ENCODE peak calls at places on chromosomes 5 and 9, in eight cellular contexts. One of them, this sample, is unnamed.

GRCh38 chr9:14189146-14189545 is 124.8 kb downstream of the NFIB start:
- DNase-seq in bronchial epithelial cell: no peak
- DNase-seq in HFF-Myc: no peak
- DNase-seq in transverse colon: no peak
- DNase-seq in heart left ventricle: no peak
- DNase-seq in IMR-90: no peak
- DNase-seq in cardiac fibroblast: no peak
- DNase-seq in RWPE1: no peak
- DNase-seq in this sample: no peak

GRCh38 chr9:130414910-130415746 is 29.6 kb upstream of the ASS1 start:
- DNase-seq in bronchial epithelial cell: no peak
- DNase-seq in HFF-Myc: no peak
- DNase-seq in transverse colon: peak
- DNase-seq in heart left ventricle: no peak
- DNase-seq in IMR-90: no peak
- DNase-seq in cardiac fibroblast: no peak
- DNase-seq in RWPE1: no peak
- DNase-seq in this sample: no peak

GRCh38 chr9:89536145-89536574 is 38.2 kb upstream of the SEMA4D start:
- DNase-seq in bronchial epithelial cell: no peak
- DNase-seq in HFF-Myc: no peak
- DNase-seq in transverse colon: no peak
- DNase-seq in heart left ventricle: no peak
- DNase-seq in IMR-90: no peak
- DNase-seq in cardiac fibroblast: no peak
- DNase-seq in RWPE1: no peak
- DNase-seq in this sample: no peak

GRCh38 chr5:168073991-168074800 is 217.2 kb upstream of the WWC1 start:
- DNase-seq in bronchial epithelial cell: peak
- DNase-seq in HFF-Myc: no peak
- DNase-seq in transverse colon: no peak
- DNase-seq in heart left ventricle: no peak
- DNase-seq in IMR-90: no peak
- DNase-seq in cardiac fibroblast: no peak
- DNase-seq in RWPE1: no peak
- DNase-seq in this sample: no peak

GRCh38 chr9:68627594-68627993 is 77.4 kb upstream of the PIP5K1B start:
- DNase-seq in bronchial epithelial cell: no peak
- DNase-seq in HFF-Myc: no peak
- DNase-seq in transverse colon: no peak
- DNase-seq in heart left ventricle: no peak
- DNase-seq in IMR-90: no peak
- DNase-seq in cardiac fibroblast: no peak
- DNase-seq in RWPE1: no peak
- DNase-seq in this sample: no peak

GRCh38 chr5:16654647-16655334 is 38.0 kb upstream of the RETREG1 start:
- DNase-seq in bronchial epithelial cell: no peak
- DNase-seq in HFF-Myc: no peak
- DNase-seq in transverse colon: no peak
- DNase-seq in heart left ventricle: no peak
- DNase-seq in IMR-90: no peak
- DNase-seq in cardiac fibroblast: no peak
- DNase-seq in RWPE1: no peak
- DNase-seq in this sample: no peak

GRCh38 chr9:113524460-113524859 is 60.9 kb downstream of the RGS3 start:
- DNase-seq in bronchial epithelial cell: no peak
- DNase-seq in HFF-Myc: no peak
- DNase-seq in transverse colon: peak
- DNase-seq in heart left ventricle: no peak
- DNase-seq in IMR-90: no peak
- DNase-seq in cardiac fibroblast: no peak
- DNase-seq in RWPE1: no peak
- DNase-seq in this sample: no peak

GRCh38 chr9:82552784-82553183 is 510.2 kb downstream of the RASEF start:
- DNase-seq in bronchial epithelial cell: no peak
- DNase-seq in HFF-Myc: no peak
- DNase-seq in transverse colon: no peak
- DNase-seq in heart left ventricle: no peak
- DNase-seq in IMR-90: no peak
- DNase-seq in cardiac fibroblast: no peak
- DNase-seq in RWPE1: no peak
- DNase-seq in this sample: no peak

GRCh38 chr5:141604318-141604717 is 14.5 kb downstream of the DIAPH1 start:
- DNase-seq in bronchial epithelial cell: peak
- DNase-seq in HFF-Myc: peak
- DNase-seq in transverse colon: peak
- DNase-seq in heart left ventricle: peak
- DNase-seq in IMR-90: peak
- DNase-seq in cardiac fibroblast: peak
- DNase-seq in RWPE1: peak
- DNase-seq in this sample: peak

GRCh38 chr5:34915856-34916192 is 313 bp downstream of the BRIX1 start:
- DNase-seq in bronchial epithelial cell: peak
- DNase-seq in HFF-Myc: no peak
- DNase-seq in transverse colon: no peak
- DNase-seq in heart left ventricle: no peak
- DNase-seq in IMR-90: no peak
- DNase-seq in cardiac fibroblast: no peak
- DNase-seq in RWPE1: peak
- DNase-seq in this sample: no peak

GRCh38 chr9:116475201-116475600 is 211.9 kb upstream of the TRIM32 start:
- DNase-seq in bronchial epithelial cell: no peak
- DNase-seq in HFF-Myc: peak
- DNase-seq in transverse colon: no peak
- DNase-seq in heart left ventricle: no peak
- DNase-seq in IMR-90: peak
- DNase-seq in cardiac fibroblast: peak
- DNase-seq in RWPE1: no peak
- DNase-seq in this sample: no peak

GRCh38 chr5:93724791-93725190 is 16.6 kb downstream of the POU5F2 start:
- DNase-seq in bronchial epithelial cell: peak
- DNase-seq in HFF-Myc: no peak
- DNase-seq in transverse colon: no peak
- DNase-seq in heart left ventricle: no peak
- DNase-seq in IMR-90: no peak
- DNase-seq in cardiac fibroblast: peak
- DNase-seq in RWPE1: no peak
- DNase-seq in this sample: no peak

GRCh38 chr9:97518909-97519307 is 17.4 kb downstream of the TMOD1 start:
- DNase-seq in bronchial epithelial cell: peak
- DNase-seq in HFF-Myc: peak
- DNase-seq in transverse colon: peak
- DNase-seq in heart left ventricle: no peak
- DNase-seq in IMR-90: peak
- DNase-seq in cardiac fibroblast: no peak
- DNase-seq in RWPE1: peak
- DNase-seq in this sample: peak

GRCh38 chr5:20554001-20554400 is 566.0 kb upstream of the CDH18 start:
- DNase-seq in bronchial epithelial cell: no peak
- DNase-seq in HFF-Myc: no peak
- DNase-seq in transverse colon: no peak
- DNase-seq in heart left ventricle: no peak
- DNase-seq in IMR-90: no peak
- DNase-seq in cardiac fibroblast: peak
- DNase-seq in RWPE1: no peak
- DNase-seq in this sample: peak

GRCh38 chr9:116287721-116288120 is 134.1 kb downstream of the PAPPA start:
- DNase-seq in bronchial epithelial cell: no peak
- DNase-seq in HFF-Myc: no peak
- DNase-seq in transverse colon: no peak
- DNase-seq in heart left ventricle: no peak
- DNase-seq in IMR-90: peak
- DNase-seq in cardiac fibroblast: peak
- DNase-seq in RWPE1: no peak
- DNase-seq in this sample: peak

GRCh38 chr9:69758981-69759477 is 782 bp downstream of the PTAR1 start:
- DNase-seq in bronchial epithelial cell: peak
- DNase-seq in HFF-Myc: no peak
- DNase-seq in transverse colon: no peak
- DNase-seq in heart left ventricle: no peak
- DNase-seq in IMR-90: no peak
- DNase-seq in cardiac fibroblast: no peak
- DNase-seq in RWPE1: no peak
- DNase-seq in this sample: peak

GRCh38 chr5:27403248-27403882 is 365.0 kb upstream of the CDH9 start:
- DNase-seq in bronchial epithelial cell: peak
- DNase-seq in HFF-Myc: no peak
- DNase-seq in transverse colon: no peak
- DNase-seq in heart left ventricle: no peak
- DNase-seq in IMR-90: no peak
- DNase-seq in cardiac fibroblast: peak
- DNase-seq in RWPE1: peak
- DNase-seq in this sample: peak

GRCh38 chr5:61603211-61603908 is 271.3 kb downstream of the ZSWIM6 start:
- DNase-seq in bronchial epithelial cell: no peak
- DNase-seq in HFF-Myc: no peak
- DNase-seq in transverse colon: no peak
- DNase-seq in heart left ventricle: peak
- DNase-seq in IMR-90: no peak
- DNase-seq in cardiac fibroblast: no peak
- DNase-seq in RWPE1: no peak
- DNase-seq in this sample: peak

GRCh38 chr5:125412561-125413535 is 666.4 kb upstream of the ZNF608 start:
- DNase-seq in bronchial epithelial cell: peak
- DNase-seq in HFF-Myc: peak
- DNase-seq in transverse colon: peak
- DNase-seq in heart left ventricle: peak
- DNase-seq in IMR-90: peak
- DNase-seq in cardiac fibroblast: peak
- DNase-seq in RWPE1: peak
- DNase-seq in this sample: peak

GRCh38 chr9:93263334-93264229 is 79.6 kb downstream of the WNK2 start:
- DNase-seq in bronchial epithelial cell: no peak
- DNase-seq in HFF-Myc: no peak
- DNase-seq in transverse colon: no peak
- DNase-seq in heart left ventricle: no peak
- DNase-seq in IMR-90: no peak
- DNase-seq in cardiac fibroblast: no peak
- DNase-seq in RWPE1: no peak
- DNase-seq in this sample: no peak

GRCh38 chr5:54852007-54852406 is 133.4 kb downstream of the ESM1 start:
- DNase-seq in bronchial epithelial cell: no peak
- DNase-seq in HFF-Myc: no peak
- DNase-seq in transverse colon: no peak
- DNase-seq in heart left ventricle: no peak
- DNase-seq in IMR-90: no peak
- DNase-seq in cardiac fibroblast: no peak
- DNase-seq in RWPE1: no peak
- DNase-seq in this sample: no peak
- TF ChIP-seq CTCF in bronchial epithelial cell: no peak
- TF ChIP-seq CTCF in HFF-Myc: no peak
- TF ChIP-seq CTCF in transverse colon: no peak
- TF ChIP-seq CTCF in heart left ventricle: no peak
- TF ChIP-seq CTCF in IMR-90: no peak
- TF ChIP-seq CTCF in cardiac fibroblast: no peak
- TF ChIP-seq CTCF in RWPE1: no peak
- TF ChIP-seq CTCF in this sample: no peak

GRCh38 chr5:151042453-151043093 is 22.2 kb downstream of the GPX3 start:
- DNase-seq in bronchial epithelial cell: no peak
- DNase-seq in HFF-Myc: no peak
- DNase-seq in transverse colon: no peak
- DNase-seq in heart left ventricle: no peak
- DNase-seq in IMR-90: no peak
- DNase-seq in cardiac fibroblast: no peak
- DNase-seq in RWPE1: no peak
- DNase-seq in this sample: no peak
- TF ChIP-seq CTCF in bronchial epithelial cell: no peak
- TF ChIP-seq CTCF in HFF-Myc: no peak
- TF ChIP-seq CTCF in transverse colon: no peak
- TF ChIP-seq CTCF in heart left ventricle: no peak
- TF ChIP-seq CTCF in IMR-90: no peak
- TF ChIP-seq CTCF in cardiac fibroblast: no peak
- TF ChIP-seq CTCF in RWPE1: no peak
- TF ChIP-seq CTCF in this sample: no peak

GRCh38 chr9:131475111-131475955 is 27.4 kb upstream of the POMT1 start:
- DNase-seq in bronchial epithelial cell: no peak
- DNase-seq in HFF-Myc: no peak
- DNase-seq in transverse colon: no peak
- DNase-seq in heart left ventricle: peak
- DNase-seq in IMR-90: no peak
- DNase-seq in cardiac fibroblast: no peak
- DNase-seq in RWPE1: no peak
- DNase-seq in this sample: no peak

GRCh38 chr9:131477367-131477766 is 25.4 kb upstream of the POMT1 start:
- DNase-seq in bronchial epithelial cell: no peak
- DNase-seq in HFF-Myc: no peak
- DNase-seq in transverse colon: no peak
- DNase-seq in heart left ventricle: no peak
- DNase-seq in IMR-90: no peak
- DNase-seq in cardiac fibroblast: no peak
- DNase-seq in RWPE1: no peak
- DNase-seq in this sample: no peak

GRCh38 chr9:131474711-131475110 is 28.0 kb upstream of the POMT1 start:
- DNase-seq in bronchial epithelial cell: no peak
- DNase-seq in HFF-Myc: no peak
- DNase-seq in transverse colon: no peak
- DNase-seq in heart left ventricle: no peak
- DNase-seq in IMR-90: no peak
- DNase-seq in cardiac fibroblast: no peak
- DNase-seq in RWPE1: no peak
- DNase-seq in this sample: no peak

GRCh38 chr9:131476777-131477345 is 25.9 kb upstream of the POMT1 start:
- DNase-seq in bronchial epithelial cell: no peak
- DNase-seq in HFF-Myc: no peak
- DNase-seq in transverse colon: no peak
- DNase-seq in heart left ventricle: peak
- DNase-seq in IMR-90: no peak
- DNase-seq in cardiac fibroblast: no peak
- DNase-seq in RWPE1: no peak
- DNase-seq in this sample: no peak

GRCh38 chr9:131475956-131476776 is 26.6 kb upstream of the POMT1 start:
- DNase-seq in bronchial epithelial cell: no peak
- DNase-seq in HFF-Myc: no peak
- DNase-seq in transverse colon: no peak
- DNase-seq in heart left ventricle: no peak
- DNase-seq in IMR-90: no peak
- DNase-seq in cardiac fibroblast: no peak
- DNase-seq in RWPE1: no peak
- DNase-seq in this sample: no peak
- TF ChIP-seq CTCF in bronchial epithelial cell: peak
- TF ChIP-seq CTCF in HFF-Myc: peak
- TF ChIP-seq CTCF in transverse colon: peak
- TF ChIP-seq CTCF in heart left ventricle: peak
- TF ChIP-seq CTCF in IMR-90: peak
- TF ChIP-seq CTCF in cardiac fibroblast: peak
- TF ChIP-seq CTCF in RWPE1: peak
- TF ChIP-seq CTCF in this sample: peak

GRCh38 chr9:107487521-107488399 is 1.8 kb downstream of the KLF4 start:
- DNase-seq in bronchial epithelial cell: no peak
- DNase-seq in HFF-Myc: no peak
- DNase-seq in transverse colon: peak
- DNase-seq in heart left ventricle: peak
- DNase-seq in IMR-90: no peak
- DNase-seq in cardiac fibroblast: peak
- DNase-seq in RWPE1: no peak
- DNase-seq in this sample: no peak
- TF ChIP-seq CTCF in bronchial epithelial cell: peak
- TF ChIP-seq CTCF in HFF-Myc: peak
- TF ChIP-seq CTCF in transverse colon: peak
- TF ChIP-seq CTCF in heart left ventricle: peak
- TF ChIP-seq CTCF in IMR-90: peak
- TF ChIP-seq CTCF in cardiac fibroblast: peak
- TF ChIP-seq CTCF in RWPE1: peak
- TF ChIP-seq CTCF in this sample: peak